ENCODE peak calls at places on chromosomes 16 and 17, in five cellular contexts. Q, A, F, P and M are unnamed samples.
A peak's percentile ranks its signal among the peaks of the same experiment; 100 is the strongest.

GRCh38 chr17:49456172-49456965 is 38.7 kb upstream of the NGFR start:
- DNase-seq in F (no peak), Q (peak; percentile 95), A (no peak), P (no peak), M (no peak)

GRCh38 chr17:2388705-2389099 is 12.2 kb downstream of the MNT start:
- DNase-seq in Q (no peak), P (no peak), F (no peak), A (no peak), M (no peak)

GRCh38 chr16:12802661-12803060 is 1.0 kb downstream of the CPPED1 start:
- DNase-seq in Q (no peak), F (no peak), A (no peak), P (no peak), M (no peak)

GRCh38 chr16:85327731-85328664 is 215.7 kb upstream of the CIBAR2 start:
- DNase-seq in F (no peak), Q (no peak), P (no peak), A (peak; percentile 86), M (no peak)

GRCh38 chr17:81500026-81500425 is 12.6 kb downstream of the ACTG1 start:
- DNase-seq in Q (no peak), A (no peak), P (no peak), F (no peak), M (no peak)

GRCh38 chr16:87350031-87350430 is 32.8 kb upstream of the C16orf95 start:
- DNase-seq in A (no peak), Q (no peak), P (no peak), F (no peak), M (no peak)

GRCh38 chr16:53651357-53651756 is 52.3 kb downstream of the RPGRIP1L start:
- DNase-seq in F (no peak), Q (no peak), P (no peak), A (no peak), M (no peak)

GRCh38 chr16:19926449-19927390 is 42.1 kb upstream of the GPRC5B start:
- DNase-seq in Q (peak; percentile 1), P (peak; percentile 23), F (no peak), A (no peak), M (no peak)

GRCh38 chr17:27994586-27994985 is 47.9 kb upstream of the NLK start:
- DNase-seq in F (no peak), Q (no peak), P (no peak), A (no peak), M (no peak)

GRCh38 chr17:28201315-28201714 is 117.7 kb upstream of the TMEM97 start:
- DNase-seq in P (no peak), F (no peak), A (no peak), Q (no peak), M (no peak)

GRCh38 chr17:31448467-31449077 is 57.1 kb downstream of the RAB11FIP4 start:
- DNase-seq in A (no peak), F (no peak), Q (no peak), P (no peak), M (no peak)

GRCh38 chr17:12320286-12320685 is 299.6 kb downstream of the MAP2K4 start:
- DNase-seq in A (no peak), Q (no peak), P (no peak), F (no peak), M (no peak)

GRCh38 chr17:75594499-75595283 is 7.1 kb downstream of the MYO15B start:
- DNase-seq in A (no peak), P (no peak), Q (no peak), F (no peak), M (no peak)

GRCh38 chr17:13601776-13602551 is at the start of gene HS3ST3A1:
- DNase-seq in F (no peak), P (peak; percentile 38), Q (peak; percentile 56), A (no peak), M (peak; percentile 73)

GRCh38 chr16:57318240-57318970 is 33.9 kb upstream of the PLLP start:
- DNase-seq in F (no peak), Q (no peak), P (peak; percentile 15), A (no peak), M (no peak)

GRCh38 chr17:43613911-43614310 is 47.8 kb downstream of the MEOX1 start:
- DNase-seq in A (no peak), Q (no peak), P (peak; percentile 25), F (no peak), M (no peak)

GRCh38 chr16:63461248-63461841 is 1425.1 kb upstream of the CDH8 start:
- DNase-seq in F (no peak), Q (peak; percentile 14), A (peak; percentile 46), P (peak; percentile 30), M (no peak)

GRCh38 chr16:4071686-4072561 is 44.3 kb downstream of the ADCY9 start:
- DNase-seq in F (no peak), P (no peak), Q (no peak), A (no peak), M (no peak)

GRCh38 chr17:9971991-9972390 is 66.9 kb upstream of the RCVRN start:
- DNase-seq in P (no peak), Q (no peak), F (no peak), A (no peak), M (no peak)

GRCh38 chr17:83098241-83099085 is 19.1 kb downstream of the METRNL start:
- DNase-seq in A (no peak), P (no peak), Q (no peak), F (no peak), M (no peak)

GRCh38 chr16:66713076-66713475 is 16.5 kb upstream of the CMTM4 start:
- DNase-seq in Q (no peak), F (no peak), A (no peak), P (no peak), M (no peak)

GRCh38 chr17:47404875-47405274 is 81.1 kb downstream of the EFCAB13 start:
- DNase-seq in P (no peak), Q (no peak), A (no peak), F (no peak), M (no peak)

GRCh38 chr17:66655861-66656260 is 179.1 kb upstream of the CACNG5 start:
- DNase-seq in Q (peak; percentile 27), F (no peak), P (no peak), A (no peak), M (no peak)

GRCh38 chr17:82948081-82948511 is 108.3 kb upstream of the ZNF750 start:
- DNase-seq in P (no peak), F (no peak), A (no peak), Q (no peak), M (peak; percentile 39)

GRCh38 chr17:40485851-40486512 is 15.4 kb downstream of the TNS4 start:
- DNase-seq in A (no peak), Q (peak; percentile 99), F (no peak), P (peak; percentile 51), M (no peak)

GRCh38 chr17:62126292-62126691 is 61.2 kb upstream of the MED13 start:
- DNase-seq in Q (no peak), A (peak; percentile 68), F (no peak), P (no peak), M (no peak)

GRCh38 chr17:41849251-41849990 is 11.8 kb downstream of the KLHL10 start:
- DNase-seq in F (no peak), P (no peak), Q (no peak), A (no peak), M (no peak)

GRCh38 chr17:72997559-72997958 is 94.9 kb downstream of the SLC39A11 start:
- DNase-seq in F (no peak), A (no peak), P (no peak), Q (no peak), M (no peak)

GRCh38 chr17:17403899-17404576 is 72.8 kb upstream of the MED9 start:
- DNase-seq in F (no peak), A (peak; percentile 93), Q (no peak), P (no peak), M (no peak)

GRCh38 chr16:11090947-11091785 is 146.8 kb downstream of the CLEC16A start:
- DNase-seq in Q (no peak), A (no peak), P (no peak), F (no peak), M (no peak)

GRCh38 chr16:87190288-87191240 is 126.6 kb downstream of the C16orf95 start:
- DNase-seq in P (no peak), A (no peak), F (no peak), Q (no peak), M (no peak)

GRCh38 chr17:17191346-17191792 is 14.8 kb downstream of the PLD6 start:
- DNase-seq in P (no peak), A (no peak), Q (no peak), F (no peak), M (no peak)